ENCODE peak calls at places on chromosome 1, in seven cellular contexts. J is thoracic aorta, G is ascending aorta, I is upper lobe of right lung, T is adrenal gland, M is fibroblast of lung, V is neural progenitor cell. E is an unnamed sample.

GRCh38 chr1:151327903-151328674 is 873 bp upstream of the PI4KB start:
- DNase-seq in J (no peak), G (no peak), I (peak; percentile 69), T (peak; percentile 47), M (no peak), V (peak; percentile 70), E (no peak)

GRCh38 chr1:208461680-208462079 is 217.5 kb upstream of the PLXNA2 start:
- DNase-seq in J (no peak), G (no peak), I (no peak), T (no peak), M (no peak), V (peak; percentile 33), E (peak; percentile 10)

GRCh38 chr1:20250346-20250989 is 40.2 kb upstream of the VWA5B1 start:
- DNase-seq in J (no peak), G (no peak), I (no peak), T (peak; percentile 33), M (no peak), V (no peak), E (peak; percentile 56)

GRCh38 chr1:86756062-86756406 is 51.7 kb downstream of the SH3GLB1 start:
- DNase-seq in J (no peak), G (no peak), I (no peak), T (no peak), M (no peak), V (no peak), E (no peak)

GRCh38 chr1:205241366-205242030 is 13.8 kb downstream of the TMCC2 start:
- DNase-seq in J (no peak), G (no peak), I (peak; percentile 57), T (no peak), M (no peak), V (no peak), E (no peak)

GRCh38 chr1:55943012-55943411 is 636.4 kb downstream of the PLPP3 start:
- DNase-seq in J (no peak), G (no peak), I (no peak), T (no peak), M (no peak), V (no peak), E (no peak)

GRCh38 chr1:185632659-185633428 is 101.3 kb upstream of the HMCN1 start:
- DNase-seq in J (no peak), G (no peak), I (no peak), T (no peak), M (peak; percentile 89), V (no peak), E (no peak)

GRCh38 chr1:234486858-234487830 is 8.2 kb upstream of the TARBP1 start:
- DNase-seq in J (no peak), G (no peak), I (no peak), T (peak; percentile 44), M (peak; percentile 60), V (no peak), E (peak; percentile 44)

GRCh38 chr1:36448530-36449051 is 1.7 kb downstream of the OSCP1 start:
- DNase-seq in J (no peak), G (no peak), I (no peak), T (no peak), M (no peak), V (no peak), E (no peak)

GRCh38 chr1:150578278-150579109 is 916 bp downstream of the MCL1 start:
- DNase-seq in J (peak; percentile 54), G (no peak), I (peak; percentile 75), T (peak; percentile 72), M (peak; percentile 92), V (peak; percentile 47), E (peak; percentile 61)

GRCh38 chr1:113141650-113142473 is 68.9 kb downstream of the LRIG2 start:
- DNase-seq in J (no peak), G (no peak), I (no peak), T (no peak), M (peak; percentile 65), V (no peak), E (peak; percentile 20)

GRCh38 chr1:96292141-96292540 is 429.4 kb upstream of the PTBP2 start:
- DNase-seq in J (no peak), G (no peak), I (no peak), T (no peak), M (peak; percentile 7), V (no peak), E (no peak)

GRCh38 chr1:93925206-93925605 is 16.0 kb upstream of the GCLM start:
- DNase-seq in J (no peak), G (no peak), I (no peak), T (no peak), M (no peak), V (no peak), E (no peak)

GRCh38 chr1:18256318-18257235 is 149.0 kb downstream of the IGSF21 start:
- DNase-seq in J (no peak), G (no peak), I (no peak), T (peak; percentile 49), M (peak; percentile 2), V (peak; percentile 96), E (peak; percentile 42)

DNA sequence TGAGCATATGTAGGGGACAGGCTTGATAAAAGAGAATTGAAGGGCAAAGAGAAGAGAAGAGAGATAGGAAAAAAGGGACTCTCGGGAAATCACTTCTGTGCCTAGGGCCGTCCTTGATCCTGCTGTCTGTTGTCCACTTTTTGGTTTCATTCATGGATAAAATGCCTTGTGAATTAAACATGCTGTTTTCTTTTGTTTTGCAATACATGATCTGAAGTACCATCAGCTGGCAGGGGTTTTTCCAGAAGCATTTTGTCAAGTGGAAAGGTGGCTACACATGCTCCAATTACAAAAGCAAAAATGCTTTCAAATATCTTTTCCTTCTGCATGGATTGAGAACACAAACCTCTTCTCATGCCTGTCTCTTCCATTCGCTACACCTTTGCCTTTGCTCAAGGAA is 361.7 kb downstream of the PDE4B start:
- DNase-seq in J (no peak), G (no peak), I (no peak), T (no peak), M (no peak), V (no peak), E (no peak)
- H3K4me3 ChIP-seq in J (no peak overlapping the region), G (no peak overlapping the region), I (no peak overlapping the region), T (no peak overlapping the region), M (no peak overlapping the region), V (no peak overlapping the region), E (no peak overlapping the region)

DNA sequence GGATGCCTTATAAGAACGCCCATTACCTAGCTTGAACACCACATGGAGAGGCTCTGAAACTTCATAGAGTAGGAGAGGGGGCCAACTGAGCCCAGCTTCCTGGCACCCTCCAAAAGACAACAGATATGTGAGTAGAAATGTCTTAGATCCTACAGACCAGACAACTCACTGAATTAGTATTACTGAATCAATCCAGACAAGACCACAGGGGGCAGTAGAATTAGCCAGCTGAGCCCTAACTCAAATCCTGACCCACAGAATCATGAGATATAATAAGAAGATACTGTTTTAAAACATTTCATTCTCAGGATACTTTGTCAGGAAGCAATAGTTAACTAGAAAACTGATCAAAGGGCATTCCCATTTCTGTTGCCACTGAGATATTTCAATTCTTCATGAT is 45.8 kb upstream of the C1orf21 start:
- DNase-seq in J (no peak), G (no peak), I (no peak), T (no peak), M (no peak), V (no peak), E (no peak)
- TF ChIP-seq CTCF in J (no peak), G (no peak), I (peak; percentile 12), T (no peak), M (peak; percentile 38), V (peak; percentile 42), E (no peak)

DNA sequence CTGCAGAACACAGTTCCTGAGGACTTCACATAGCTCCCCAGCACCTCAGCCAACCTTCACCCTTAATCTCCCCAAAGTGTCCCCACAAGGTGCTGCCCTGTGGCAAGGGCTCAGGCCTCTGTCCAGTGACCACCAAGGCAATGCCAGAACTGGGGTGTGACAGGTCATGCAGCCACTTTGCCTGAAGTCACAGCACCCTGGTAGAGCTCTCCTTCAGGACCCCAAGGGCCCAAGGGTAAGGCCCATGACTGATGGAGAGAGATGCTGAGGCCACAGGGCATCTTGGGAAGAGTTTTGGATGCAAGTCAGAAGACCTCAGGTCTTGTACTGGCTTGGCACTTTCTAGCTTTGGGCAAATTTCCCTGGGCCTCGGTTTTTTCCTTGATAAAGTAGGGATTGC is 783 bp upstream of the FCMR start:
- DNase-seq in J (no peak), G (no peak), I (no peak), T (no peak), M (no peak), V (no peak), E (no peak)
- H3K4me3 ChIP-seq in J (no peak overlapping the region), G (no peak overlapping the region), I (no peak overlapping the region), T (no peak overlapping the region), M (no peak overlapping the region), V (no peak overlapping the region), E (peak overlapping the region; percentile 61)

GRCh38 chr1:109918077-109918606 is 7.5 kb downstream of the CSF1 start:
- DNase-seq in J (no peak), G (no peak), I (no peak), T (no peak), M (no peak), V (no peak), E (peak; percentile 26)
- TF ChIP-seq CTCF in J (no peak), G (no peak), I (no peak), T (no peak), M (no peak), V (no peak), E (peak; percentile 3)

DNA sequence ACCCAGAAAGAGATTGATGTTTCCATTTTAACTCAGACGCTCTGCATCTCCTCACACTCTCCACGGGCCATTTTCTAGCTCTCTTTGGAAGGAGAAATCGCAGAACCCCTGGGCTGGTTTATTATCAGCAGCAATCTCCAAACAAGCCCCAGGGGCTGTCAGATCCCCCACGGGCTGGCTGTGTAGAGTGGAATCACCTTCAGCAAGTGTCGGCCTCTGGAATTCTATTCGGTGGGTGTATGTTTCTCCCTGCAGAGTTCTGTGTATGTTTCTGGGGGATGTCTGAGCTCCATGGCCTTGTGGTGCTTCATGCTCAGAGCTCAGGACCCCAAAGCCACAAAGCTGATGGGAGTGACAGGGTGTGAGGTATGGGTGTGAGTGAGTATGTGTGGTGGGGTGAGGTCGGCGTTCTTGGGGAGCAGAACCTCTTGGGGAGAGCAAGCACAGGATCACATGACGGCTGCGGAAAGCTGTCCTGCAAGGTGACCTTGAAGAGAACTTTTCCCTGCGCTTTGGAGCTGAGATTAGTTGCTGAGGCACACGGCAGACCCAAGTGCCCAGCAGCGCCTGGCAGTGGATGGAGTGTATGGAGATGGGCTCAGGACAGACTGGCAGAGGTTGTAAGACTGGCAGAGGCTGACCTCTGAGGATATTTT is 489 bp downstream of the ACOT11 start:
- DNase-seq in J (no peak), G (no peak), I (peak; percentile 42), T (peak; percentile 67), M (no peak), V (no peak), E (no peak)
- H3K4me3 ChIP-seq in J (peak overlapping the region; percentile 61), G (peak overlapping the region; percentile 59), I (peak overlapping the region; percentile 25), T (no peak overlapping the region), M (peak overlapping the region; percentile 41), V (no peak overlapping the region), E (no peak overlapping the region)